ENCODE peak calls at places on chromosomes 12 and 14, in six cellular contexts. T is stomach, I is breast epithelium, O is upper lobe of left lung, L is endothelial cell of umbilical vein, R is transverse colon. U is an unnamed sample.

GRCh38 chr14:23146980-23147379 is 27.9 kb upstream of the CEBPE start:
- DNase-seq in I (no peak), O (no peak), T (no peak), L (no peak), R (no peak), U (no peak)

GRCh38 chr14:57831981-57832380 is 33.9 kb downstream of the SLC35F4 start:
- DNase-seq in I (no peak), L (no peak), R (no peak), O (no peak), T (no peak), U (no peak)

GRCh38 chr12:131639270-131639940 is 71.5 kb upstream of the SFSWAP start:
- DNase-seq in T (no peak), L (no peak), O (no peak), R (no peak), I (no peak), U (no peak)

GRCh38 chr14:84442481-84442880 is 1087.5 kb upstream of the FLRT2 start:
- DNase-seq in I (no peak), T (no peak), O (no peak), L (peak), R (no peak), U (peak)

GRCh38 chr14:74089251-74090020 is 4.7 kb downstream of the LIN52 start:
- DNase-seq in O (no peak), L (no peak), I (no peak), R (no peak), T (no peak), U (no peak)

GRCh38 chr14:65709576-65709975 is 297.0 kb downstream of the FUT8 start:
- DNase-seq in L (peak), O (no peak), I (no peak), T (peak), R (no peak), U (no peak)

GRCh38 chr14:100578552-100578951 is 8.7 kb downstream of the BEGAIN start:
- DNase-seq in R (no peak), I (no peak), L (no peak), O (no peak), T (no peak), U (no peak)

GRCh38 chr14:45664668-45665356 is 411.8 kb upstream of the MIS18BP1 start:
- DNase-seq in O (no peak), I (no peak), L (no peak), T (no peak), R (no peak), U (no peak)

GRCh38 chr12:123064885-123065619 is 84.6 kb downstream of the ARL6IP4 start:
- DNase-seq in O (no peak), I (no peak), T (no peak), R (no peak), L (no peak), U (no peak)

GRCh38 chr14:77098470-77099353 is 654 bp downstream of the CIPC start:
- DNase-seq in O (peak), R (peak), I (peak), T (peak), L (peak), U (peak)

GRCh38 chr12:94372379-94372930 is 87.2 kb downstream of the CEP83 start:
- DNase-seq in O (no peak), L (no peak), T (no peak), I (no peak), R (no peak), U (no peak)

GRCh38 chr14:75126679-75127473 is at the start of gene NEK9:
- DNase-seq in L (peak), O (peak), R (peak), I (peak), T (peak), U (peak)

GRCh38 chr12:25957898-25958253 is 606 bp upstream of the RASSF8 start:
- DNase-seq in R (no peak), O (no peak), L (peak), T (no peak), I (no peak), U (no peak)

GRCh38 chr12:93183940-93184663 is 193.6 kb upstream of the NUDT4 start:
- DNase-seq in I (no peak), L (no peak), R (no peak), T (no peak), O (peak), U (no peak)

GRCh38 chr14:32397871-32398640 is 69.0 kb downstream of the AKAP6 start:
- DNase-seq in R (no peak), T (no peak), L (peak), O (no peak), I (no peak), U (peak)

GRCh38 chr14:89237923-89238529 is 179.0 kb downstream of the FOXN3 start:
- DNase-seq in R (no peak), L (no peak), O (no peak), T (no peak), I (no peak), U (no peak)

GRCh38 chr14:49992901-49993335 is 100.0 kb downstream of the ARF6 start:
- DNase-seq in O (no peak), R (no peak), I (no peak), T (no peak), L (no peak), U (no peak)

GRCh38 chr14:52251724-52252123 is 15.8 kb upstream of the PTGDR start:
- DNase-seq in R (no peak), T (no peak), L (no peak), O (no peak), I (no peak), U (no peak)

GRCh38 chr14:101098641-101099040 is 195.1 kb upstream of the RTL1 start:
- DNase-seq in R (no peak), L (peak), I (no peak), O (no peak), T (no peak), U (no peak)

GRCh38 chr12:131773582-131774221 is 54.5 kb upstream of the MMP17 start:
- DNase-seq in I (peak), R (peak), T (no peak), O (no peak), L (no peak), U (no peak)

GRCh38 chr12:119857036-119857435 is 20.1 kb downstream of the CIT start:
- DNase-seq in O (no peak), T (no peak), I (no peak), R (no peak), L (no peak), U (no peak)

GRCh38 chr14:71021347-71022014 is 114.2 kb downstream of the PCNX1 start:
- DNase-seq in L (peak), O (no peak), I (no peak), T (no peak), R (no peak), U (no peak)

GRCh38 chr14:56423591-56423991 is 156.0 kb upstream of the TMEM260 start:
- DNase-seq in L (no peak), O (no peak), R (no peak), I (no peak), T (no peak), U (no peak)

GRCh38 chr14:29926701-29927595 is 699 bp downstream of the PRKD1 start:
- DNase-seq in L (peak), I (no peak), O (peak), R (peak), T (peak), U (peak)

GRCh38 chr12:104605685-104606084 is 148.9 kb downstream of the CHST11 start:
- DNase-seq in R (peak), T (no peak), I (no peak), L (no peak), O (peak), U (no peak)

GRCh38 chr12:24595652-24596235 is 353.2 kb downstream of the BCAT1 start:
- DNase-seq in O (no peak), I (no peak), L (no peak), R (no peak), T (no peak), U (no peak)

GRCh38 chr12:27592548-27592947 is 68.5 kb downstream of the PPFIBP1 start:
- DNase-seq in R (no peak), O (no peak), T (peak), L (peak), I (no peak), U (peak)

GRCh38 chr14:59337151-59337611 is 128.0 kb downstream of the GPR135 start:
- DNase-seq in L (peak), R (peak), I (no peak), O (peak), T (peak), U (no peak)

DNA sequence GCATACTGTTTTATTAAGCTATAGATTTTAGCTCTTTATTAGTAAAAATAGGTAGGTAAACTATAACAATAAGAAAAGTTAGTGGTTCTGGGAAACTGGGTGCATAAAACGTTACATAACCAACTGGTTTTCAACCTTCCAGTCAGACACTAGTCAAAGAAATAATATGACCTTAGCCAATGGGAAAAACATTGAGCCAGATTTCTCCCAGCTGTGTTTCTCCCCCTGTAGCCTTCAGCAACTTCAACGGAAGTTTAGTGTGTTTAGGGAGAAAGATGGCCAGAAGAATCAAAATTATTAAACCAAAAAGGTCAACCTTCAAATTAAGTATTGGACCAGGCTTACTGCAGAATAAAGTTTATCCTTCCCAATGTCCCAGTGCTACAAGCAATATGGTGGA is 283.5 kb upstream of the DIO2 start:
- DNase-seq in L (no peak), T (no peak), O (no peak), I (no peak), R (no peak), U (no peak)
- TF ChIP-seq POLR2AphosphoS5 in L (no peak), T (no peak), O (no peak), I (no peak), R (no peak), U (no peak)

GRCh38 chr12:57462307-57463253 is 3.0 kb downstream of the GLI1 start:
- DNase-seq in T (peak), O (peak), I (peak), L (peak), R (peak), U (peak)
- H3K4me3 ChIP-seq in T (peak), O (peak), I (peak), L (peak), R (peak), U (peak)

GRCh38 chr14:104871656-104872468 is 6.8 kb downstream of the CEP170B start:
- DNase-seq in I (no peak), O (no peak), L (no peak), R (no peak), T (no peak), U (no peak)
- TF ChIP-seq POLR2AphosphoS5 in I (no peak), O (no peak), L (no peak), R (no peak), T (no peak), U (no peak)

GRCh38 chr12:89347325-89347829 is 4.9 kb downstream of the DUSP6 start:
- DNase-seq in T (no peak), I (no peak), L (no peak), R (no peak), O (no peak), U (no peak)
- H3K4me3 ChIP-seq in T (no peak), I (peak), L (no peak), R (peak), O (no peak), U (no peak)

GRCh38 chr14:60998617-60999016 is 17.6 kb downstream of the SLC38A6 start:
- DNase-seq in R (no peak), I (no peak), O (no peak), T (no peak), L (no peak), U (no peak)

GRCh38 chr14:61003571-61003970 is 22.5 kb downstream of the SLC38A6 start:
- DNase-seq in I (no peak), L (no peak), T (no peak), O (no peak), R (no peak), U (no peak)

GRCh38 chr14:60999536-60999935 is 18.5 kb downstream of the SLC38A6 start:
- DNase-seq in I (no peak), T (no peak), L (no peak), O (no peak), R (no peak), U (no peak)
- TF ChIP-seq POLR2AphosphoS5 in I (no peak), T (no peak), L (no peak), O (no peak), R (no peak), U (no peak)

GRCh38 chr12:111444706-111445310 is 39.1 kb downstream of the SH2B3 start:
- DNase-seq in T (peak), O (peak), L (no peak), R (peak), I (no peak), U (no peak)
- H3K4me3 ChIP-seq in T (no peak), O (no peak), L (no peak), R (no peak), I (no peak), U (no peak)

DNA sequence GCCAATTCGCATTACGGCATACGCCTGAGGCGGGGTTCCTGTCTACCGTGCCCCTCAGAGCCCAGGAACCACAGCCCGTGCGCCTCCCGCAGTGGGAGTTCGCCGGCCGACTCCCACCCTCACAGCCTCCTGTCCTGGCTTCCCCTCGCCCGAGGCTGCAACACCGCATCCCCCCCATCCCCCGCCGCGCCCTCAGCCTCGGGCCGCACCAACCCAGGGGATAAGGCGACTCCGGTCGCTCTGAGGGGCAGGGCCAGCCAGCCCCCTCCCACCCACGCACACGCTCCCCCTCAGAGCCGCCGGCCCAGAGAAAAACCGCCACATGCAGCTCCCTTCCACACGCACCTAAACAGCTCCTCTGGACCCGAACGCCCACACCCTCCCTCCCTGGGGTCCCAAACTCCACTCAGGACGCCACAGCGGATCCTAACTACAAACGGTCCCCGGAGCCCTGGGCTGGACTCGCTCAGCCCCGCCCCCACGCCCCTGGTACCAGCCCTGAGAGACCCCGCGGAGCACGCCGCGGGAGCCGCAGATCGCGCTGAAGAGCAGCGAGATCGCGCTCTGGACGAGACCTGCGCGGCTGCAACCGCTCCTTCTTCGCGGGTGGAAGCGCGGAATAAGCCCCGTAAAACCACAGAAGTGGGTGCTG is at the start of gene C14orf39:
- DNase-seq in I (no peak), O (no peak), R (no peak), L (peak), T (no peak), U (no peak)
- TF ChIP-seq POLR2AphosphoS5 in I (no peak), O (no peak), R (no peak), L (no peak), T (no peak), U (no peak)

DNA sequence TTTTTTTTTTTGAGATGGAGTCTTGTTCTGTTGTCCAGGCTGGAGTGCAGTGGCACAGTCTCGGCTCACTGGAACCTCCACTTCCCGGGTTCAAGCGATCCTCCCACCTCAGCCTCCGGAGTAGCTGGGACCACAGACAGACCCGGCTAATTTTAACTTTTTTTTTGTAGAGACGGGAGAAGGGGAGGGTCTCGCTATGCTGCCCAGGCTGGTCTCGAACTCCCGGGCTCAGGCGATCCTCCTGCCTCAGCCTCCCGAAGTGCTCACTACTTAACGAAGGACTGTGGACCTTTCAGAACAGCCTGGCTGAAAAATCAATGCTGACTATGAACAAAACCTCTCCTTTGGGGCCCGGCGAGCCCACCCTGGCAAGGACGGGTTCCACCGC is 10.9 kb downstream of the SLC6A12 start:
- DNase-seq in O (no peak), I (no peak), L (no peak), T (no peak), R (no peak), U (no peak)
- H3K4me3 ChIP-seq in O (no peak), I (peak), L (no peak), T (peak), R (peak), U (peak)